ENCODE peak calls at places on chromosomes 1 and 21, in five cellular contexts. T is Peyer's patch, G is heart left ventricle, Z is body of pancreas, B is gastrocnemius medialis. K is an unnamed sample.

GRCh38 chr1:154014154-154014910 is 23.8 kb downstream of the RPS27 start:
- DNase-seq in T (no peak), G (no peak), Z (no peak), B (no peak), K (no peak)

GRCh38 chr1:2819831-2820730 is 18.6 kb upstream of the TTC34 start:
- DNase-seq in T (no peak), G (no peak), Z (no peak), B (no peak), K (no peak)

GRCh38 chr1:39842726-39843305 is 40.5 kb downstream of the TRIT1 start:
- DNase-seq in T (no peak), G (no peak), Z (no peak), B (no peak), K (no peak)

GRCh38 chr1:209805875-209806760 is at the start of gene IRF6:
- DNase-seq in T (peak), G (peak), Z (peak), B (no peak), K (peak)

GRCh38 chr1:215118081-215118480 is 35.5 kb downstream of the KCNK2 start:
- DNase-seq in T (no peak), G (no peak), Z (no peak), B (no peak), K (no peak)

GRCh38 chr1:53666566-53666965 is 72.4 kb downstream of the GLIS1 start:
- DNase-seq in T (no peak), G (no peak), Z (no peak), B (no peak), K (no peak)

GRCh38 chr1:179591592-179592580 is at the start of gene TDRD5:
- DNase-seq in T (no peak), G (no peak), Z (peak), B (no peak), K (no peak)

GRCh38 chr1:63877816-63878215 is 104.0 kb downstream of the ROR1 start:
- DNase-seq in T (no peak), G (no peak), Z (no peak), B (no peak), K (no peak)

GRCh38 chr1:154714638-154715037 is 106.7 kb upstream of the ADAR start:
- DNase-seq in T (no peak), G (peak), Z (no peak), B (no peak), K (no peak)

GRCh38 chr1:2257245-2257627 is 29.1 kb downstream of the SKI start:
- DNase-seq in T (no peak), G (peak), Z (no peak), B (no peak), K (no peak)

GRCh38 chr1:103489881-103490280 is 35.6 kb upstream of the RNPC3 start:
- DNase-seq in T (no peak), G (no peak), Z (no peak), B (no peak), K (no peak)

GRCh38 chr1:224109981-224110380 is 3.9 kb upstream of the FBXO28 start:
- DNase-seq in T (no peak), G (no peak), Z (no peak), B (no peak), K (no peak)

GRCh38 chr1:155105604-155106011 is 22.1 kb upstream of the EFNA1 start:
- DNase-seq in T (no peak), G (no peak), Z (peak), B (no peak), K (no peak)

GRCh38 chr1:246753670-246754535 is 29.7 kb downstream of the SCCPDH start:
- DNase-seq in T (peak), G (peak), Z (peak), B (peak), K (peak)

GRCh38 chr1:106181866-106182265 is 874.6 kb upstream of the PRMT6 start:
- DNase-seq in T (no peak), G (no peak), Z (no peak), B (no peak), K (no peak)

GRCh38 chr1:47460456-47460855 is 22.6 kb downstream of the FOXD2 start:
- DNase-seq in T (no peak), G (no peak), Z (no peak), B (no peak), K (no peak)

GRCh38 chr1:179867493-179868330 is 9.9 kb downstream of the TOR1AIP2 start:
- DNase-seq in T (peak), G (no peak), Z (peak), B (no peak), K (no peak)

GRCh38 chr1:66295821-66296220 is 238.1 kb upstream of the SGIP1 start:
- DNase-seq in T (no peak), G (no peak), Z (no peak), B (no peak), K (no peak)

GRCh38 chr1:162701286-162701685 is 69.0 kb downstream of the DDR2 start:
- DNase-seq in T (no peak), G (no peak), Z (no peak), B (no peak), K (no peak)

GRCh38 chr1:204201651-204202050 is 5.4 kb upstream of the KISS1 start:
- DNase-seq in T (no peak), G (no peak), Z (no peak), B (no peak), K (no peak)

GRCh38 chr21:45875881-45876280 is 105.7 kb upstream of the COL6A1 start:
- DNase-seq in T (no peak), G (peak), Z (no peak), B (no peak), K (no peak)

GRCh38 chr1:244053831-244054230 is 2.7 kb downstream of the ZBTB18 start:
- DNase-seq in T (no peak), G (no peak), Z (no peak), B (no peak), K (peak)

GRCh38 chr1:52127181-52128175 is 14.4 kb upstream of the ZFYVE9 start:
- DNase-seq in T (no peak), G (no peak), Z (peak), B (no peak), K (no peak)

GRCh38 chr1:181134543-181135461 is 46.3 kb downstream of the IER5 start:
- DNase-seq in T (peak), G (no peak), Z (peak), B (no peak), K (peak)

DNA sequence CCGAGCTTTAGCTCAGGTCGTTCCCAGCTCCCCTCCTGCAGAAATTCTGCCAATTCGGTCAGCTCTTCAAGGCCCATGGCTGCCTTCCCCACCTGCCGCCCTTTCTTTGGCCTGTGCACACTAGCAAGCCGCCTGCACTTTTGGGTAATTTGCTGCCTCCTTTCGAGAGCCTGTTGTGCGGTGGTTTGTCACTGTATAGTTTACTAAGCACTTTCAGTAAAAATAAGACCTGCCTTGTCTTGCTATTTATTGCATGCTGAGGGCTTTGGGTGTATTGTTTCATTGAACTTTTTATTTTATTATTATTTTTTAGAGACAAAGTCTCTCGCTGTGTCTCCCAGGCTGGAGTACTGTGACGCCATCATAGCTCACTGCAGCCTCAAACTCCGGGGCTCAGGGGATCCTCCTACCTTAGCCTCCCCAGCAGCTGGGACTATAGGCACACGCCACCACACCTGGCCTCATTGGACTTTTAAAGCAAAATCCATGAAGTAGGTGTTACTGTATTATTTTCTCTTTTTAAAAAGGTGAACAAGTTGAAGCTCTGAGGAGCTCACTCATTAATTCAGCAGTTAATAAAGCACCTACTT is 1.1 kb upstream of the FABP3 start:
- DNase-seq in T (no peak), G (no peak), Z (no peak), B (no peak), K (no peak)
- H3K4me3 ChIP-seq in T (peak), G (peak), Z (no peak), B (peak), K (no peak)

GRCh38 chr1:43834280-43835140 is 99.1 kb upstream of the ARTN start:
- DNase-seq in T (no peak), G (no peak), Z (no peak), B (no peak), K (peak)
- TF ChIP-seq POLR2A in T (no peak), G (no peak), Z (no peak), B (no peak), K (no peak)

GRCh38 chr1:184900507-184900906 is 73.8 kb downstream of the NIBAN1 start:
- DNase-seq in T (no peak), G (no peak), Z (no peak), B (no peak), K (no peak)

GRCh38 chr1:184905601-184906322 is 68.5 kb downstream of the NIBAN1 start:
- DNase-seq in T (no peak), G (no peak), Z (peak), B (no peak), K (no peak)

GRCh38 chr1:184906771-184907170 is 67.5 kb downstream of the NIBAN1 start:
- DNase-seq in T (no peak), G (no peak), Z (no peak), B (no peak), K (no peak)

GRCh38 chr1:184903111-184903692 is 71.1 kb downstream of the NIBAN1 start:
- DNase-seq in T (no peak), G (no peak), Z (peak), B (no peak), K (no peak)
- TF ChIP-seq CTCF in T (no peak), G (no peak), Z (no peak), B (no peak), K (no peak)

DNA sequence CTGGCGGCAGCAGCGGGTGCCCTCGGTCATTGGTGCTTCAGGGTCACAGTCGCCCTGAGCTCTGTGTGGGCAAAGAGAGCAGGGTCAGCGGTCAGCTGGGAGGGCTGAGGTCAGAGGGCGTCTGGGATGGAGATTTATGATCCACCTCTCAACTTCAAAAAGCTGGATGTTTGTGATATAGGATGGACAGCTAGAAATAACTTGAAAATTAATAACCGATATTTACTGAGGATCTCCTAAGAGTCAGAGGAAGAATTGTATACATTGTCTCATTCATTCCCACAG is 2.0 kb downstream of the LEFTY1 start:
- DNase-seq in T (no peak), G (no peak), Z (no peak), B (no peak), K (no peak)
- H3K4me3 ChIP-seq in T (no peak), G (no peak), Z (no peak), B (no peak), K (no peak)

DNA sequence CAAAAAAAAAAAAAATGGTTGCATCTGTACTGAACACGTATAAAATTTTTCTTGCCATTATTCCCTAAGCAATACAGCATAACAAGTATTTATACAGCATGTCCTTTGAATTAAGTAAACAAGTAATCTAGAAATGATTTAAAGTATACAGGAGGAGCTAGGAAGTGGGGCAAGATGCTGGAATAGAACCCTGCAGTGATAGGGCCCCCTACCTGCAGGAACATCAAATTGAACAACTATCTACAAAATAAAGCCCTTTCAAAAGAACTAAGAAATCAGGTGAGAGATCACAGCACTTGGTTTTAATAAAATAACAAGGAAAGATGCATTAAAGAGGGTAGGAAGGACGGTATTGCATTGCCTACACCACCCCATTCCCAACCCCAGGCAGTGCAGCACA is 10.9 kb downstream of the TSHB start:
- DNase-seq in T (no peak), G (no peak), Z (no peak), B (no peak), K (no peak)
- TF ChIP-seq POLR2A in T (no peak), G (no peak), Z (no peak), B (no peak), K (no peak)

GRCh38 chr1:178587975-178588374 is 75.1 kb downstream of the TEX35 start:
- DNase-seq in T (no peak), G (no peak), Z (no peak), B (no peak), K (no peak)
- TF ChIP-seq CTCF in T (no peak), G (no peak), Z (no peak), B (no peak), K (no peak)

DNA sequence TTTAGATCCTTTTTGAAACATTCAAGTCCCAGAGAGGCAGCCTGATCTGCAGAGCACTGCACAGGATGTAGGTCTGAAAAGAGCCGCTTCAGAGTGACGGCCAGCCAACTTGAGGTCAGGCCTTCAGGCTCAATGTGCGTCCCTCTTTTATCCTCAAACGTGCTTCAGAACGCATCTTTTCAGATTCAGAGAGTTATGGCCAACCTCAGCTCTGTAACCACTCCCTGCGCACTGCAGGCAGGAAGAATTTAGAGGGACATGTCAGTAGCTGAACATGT is 36.8 kb upstream of the NPL start:
- DNase-seq in T (no peak), G (no peak), Z (no peak), B (no peak), K (no peak)
- H3K4me3 ChIP-seq in T (no peak), G (no peak), Z (no peak), B (no peak), K (no peak)

GRCh38 chr1:228298471-228298870 is 90.6 kb downstream of the OBSCN start:
- DNase-seq in T (no peak), G (peak), Z (no peak), B (no peak), K (no peak)

GRCh38 chr1:228299211-228299610 is 91.4 kb downstream of the OBSCN start:
- DNase-seq in T (no peak), G (peak), Z (no peak), B (no peak), K (no peak)

GRCh38 chr1:228297822-228298221 is 90.0 kb downstream of the OBSCN start:
- DNase-seq in T (no peak), G (peak), Z (no peak), B (no peak), K (no peak)

GRCh38 chr1:228302086-228302485 is 94.2 kb downstream of the OBSCN start:
- DNase-seq in T (no peak), G (no peak), Z (no peak), B (no peak), K (no peak)

DNA sequence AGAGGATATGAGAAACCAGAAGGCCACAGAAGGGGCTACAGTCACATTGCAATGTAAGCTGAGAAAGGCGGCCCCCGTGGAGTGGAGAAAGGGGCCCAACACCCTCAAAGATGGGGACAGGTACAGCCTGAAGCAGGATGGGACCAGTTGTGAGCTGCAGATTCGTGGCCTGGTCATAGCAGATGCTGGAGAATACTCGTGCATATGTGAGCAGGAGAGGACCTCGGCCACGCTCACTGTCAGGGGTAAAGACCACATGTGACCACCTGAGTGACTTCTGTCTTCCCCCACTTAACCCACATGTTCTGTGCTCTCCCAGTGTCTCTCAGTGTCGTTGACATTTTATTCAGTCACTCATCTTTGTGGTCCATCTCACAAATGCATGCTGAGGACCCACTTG is 92.1 kb downstream of the OBSCN start:
- DNase-seq in T (no peak), G (no peak), Z (peak), B (no peak), K (no peak)
- TF ChIP-seq POLR2A in T (no peak), G (no peak), Z (no peak), B (no peak), K (no peak)